ENCODE peak calls at places on chromosome X, in eight cellular contexts. B is heart left ventricle; I is H1; A is SK-N-SH; Q is CD4-positive, alpha-beta memory T cell; Y is left lung; O is uterus; V is GM23248. G is an unnamed sample.

GRCh38 chrX:115560978-115561604 is at the start of gene PLS3:
- DNase-seq in B (peak; percentile 90), O (peak; percentile 84), I (peak; percentile 46), A (peak; percentile 85), Y (peak; percentile 87), Q (no peak), V (peak; percentile 83), G (no peak)

GRCh38 chrX:989959-990510 is 222.4 kb downstream of the CRLF2 start:
- DNase-seq in Q (peak; percentile 95), O (peak; percentile 82), Y (no peak), I (no peak), V (no peak), B (peak; percentile 73), A (no peak), G (peak; percentile 93)

GRCh38 chrX:140710710-140711109 is 1.2 kb downstream of the LINC00632 start:
- DNase-seq in B (no peak), A (peak; percentile 30), V (peak; percentile 34), I (no peak), O (no peak), Y (no peak), Q (no peak), G (no peak)

GRCh38 chrX:129787336-129788055 is 7.7 kb downstream of the SASH3 start:
- DNase-seq in B (no peak), Q (no peak), Y (no peak), V (no peak), I (no peak), A (no peak), O (no peak), G (no peak)

GRCh38 chrX:23503835-23504539 is 163.3 kb upstream of the PRDX4 start:
- DNase-seq in V (peak; percentile 62), B (peak; percentile 47), Y (peak; percentile 41), I (no peak), O (no peak), Q (no peak), A (no peak), G (no peak)

GRCh38 chrX:44828008-44828605 is 15.7 kb upstream of the DUSP21 start:
- DNase-seq in B (no peak), V (peak; percentile 78), I (no peak), A (no peak), Q (no peak), O (no peak), Y (no peak), G (no peak)

GRCh38 chrX:133987188-133987587 is 1.8 kb upstream of the GPC3 start:
- DNase-seq in V (no peak), I (no peak), Q (no peak), B (no peak), Y (no peak), A (no peak), O (no peak), G (no peak)

GRCh38 chrX:151448509-151448908 is 51.5 kb downstream of the VMA21 start:
- DNase-seq in Y (no peak), V (no peak), Q (no peak), O (no peak), B (no peak), A (no peak), I (no peak), G (no peak)

GRCh38 chrX:22526339-22526738 is 253.6 kb downstream of the CBLL2 start:
- DNase-seq in B (no peak), I (no peak), O (no peak), A (no peak), V (peak; percentile 89), Q (no peak), Y (no peak), G (no peak)

GRCh38 chrX:46268429-46268828 is 276.8 kb downstream of the ZNF674 start:
- DNase-seq in B (no peak), O (no peak), Y (no peak), I (no peak), Q (no peak), A (no peak), V (peak; percentile 48), G (no peak)

GRCh38 chrX:151996329-151996728 is 21.9 kb upstream of the GABRE start:
- DNase-seq in Q (no peak), V (no peak), A (no peak), Y (no peak), B (no peak), I (no peak), O (no peak), G (no peak)

GRCh38 chrX:119760026-119760902 is 1.9 kb downstream of the SOWAHD start:
- DNase-seq in B (no peak), V (no peak), Q (no peak), Y (no peak), I (no peak), O (no peak), A (peak; percentile 5), G (no peak)

GRCh38 chrX:41119803-41120202 is 34.6 kb downstream of the USP9X start:
- DNase-seq in B (no peak), I (no peak), Q (no peak), A (no peak), Y (no peak), V (no peak), O (no peak), G (no peak)
- H3K4me1 ChIP-seq in B (peaks cover 42% of the 10 kb centered on the region), I (no peaks in the 10 kb centered on the region), Q (peaks cover 74% of the 10 kb centered on the region), A (peaks cover 6% of the 10 kb centered on the region), Y (peaks cover 58% of the 10 kb centered on the region), V (peaks cover 21% of the 10 kb centered on the region), O (no peaks in the 10 kb centered on the region), G (peaks cover 42% of the 10 kb centered on the region)

GRCh38 chrX:148961990-148962389 is 461.6 kb downstream of the AFF2 start:
- DNase-seq in Q (no peak), B (no peak), V (no peak), O (no peak), I (no peak), Y (no peak), A (no peak), G (no peak)
- H3K27ac ChIP-seq in Q (no peak overlapping the region), B (no peak overlapping the region), V (no peak overlapping the region), O (no peak overlapping the region), I (no peak overlapping the region), Y (no peak overlapping the region), A (no peak overlapping the region), G (no peak overlapping the region)

GRCh38 chrX:48957827-48958634 is 624 bp upstream of the OTUD5 start:
- DNase-seq in Q (peak; percentile 97), Y (peak; percentile 94), B (peak; percentile 97), A (peak; percentile 94), O (peak; percentile 94), V (peak; percentile 96), I (peak; percentile 88), G (peak; percentile 98)

GRCh38 chrX:48960291-48960690 is 2.9 kb upstream of the OTUD5 start:
- DNase-seq in A (no peak), Q (no peak), V (no peak), I (no peak), O (no peak), Y (no peak), B (no peak), G (no peak)

GRCh38 chrX:48958635-48959094 is 1.3 kb upstream of the OTUD5 start:
- DNase-seq in Y (no peak), Q (no peak), B (no peak), O (peak; percentile 58), I (no peak), A (no peak), V (peak; percentile 86), G (no peak)

GRCh38 chrX:48956728-48957414 is 536 bp downstream of the OTUD5 start:
- DNase-seq in O (peak; percentile 28), B (peak; percentile 17), Q (peak; percentile 58), I (no peak), V (peak; percentile 48), Y (peak; percentile 82), A (no peak), G (peak; percentile 45)

GRCh38 chrX:48957477-48957826 is at the start of gene OTUD5:
- DNase-seq in V (no peak), O (peak; percentile 68), I (no peak), Y (peak; percentile 84), A (peak; percentile 94), Q (peak; percentile 85), B (peak; percentile 62), G (peak; percentile 87)
- H3K4me1 ChIP-seq in V (peaks cover 15% of the 10 kb centered on the region), O (no peaks in the 10 kb centered on the region), I (peaks cover 4% of the 10 kb centered on the region), Y (peaks cover 48% of the 10 kb centered on the region), A (peaks cover 50% of the 10 kb centered on the region), Q (peaks cover 55% of the 10 kb centered on the region), B (peaks cover 37% of the 10 kb centered on the region), G (peaks cover 46% of the 10 kb centered on the region)

GRCh38 chrX:41796050-41796449 is 72.1 kb downstream of the GPR82 start:
- DNase-seq in Y (no peak), O (no peak), I (no peak), A (no peak), B (no peak), V (no peak), Q (no peak), G (no peak)

GRCh38 chrX:41799661-41800060 is 75.7 kb downstream of the GPR82 start:
- DNase-seq in O (no peak), Q (no peak), V (no peak), B (no peak), I (no peak), Y (no peak), A (no peak), G (no peak)

GRCh38 chrX:41796577-41796976 is 72.6 kb downstream of the GPR82 start:
- DNase-seq in A (no peak), Q (peak; percentile 2), I (no peak), O (no peak), Y (no peak), V (no peak), B (no peak), G (no peak)
- H3K27ac ChIP-seq in A (no peak overlapping the region), Q (no peak overlapping the region), I (no peak overlapping the region), O (no peak overlapping the region), Y (no peak overlapping the region), V (no peak overlapping the region), B (no peak overlapping the region), G (no peak overlapping the region)

DNA sequence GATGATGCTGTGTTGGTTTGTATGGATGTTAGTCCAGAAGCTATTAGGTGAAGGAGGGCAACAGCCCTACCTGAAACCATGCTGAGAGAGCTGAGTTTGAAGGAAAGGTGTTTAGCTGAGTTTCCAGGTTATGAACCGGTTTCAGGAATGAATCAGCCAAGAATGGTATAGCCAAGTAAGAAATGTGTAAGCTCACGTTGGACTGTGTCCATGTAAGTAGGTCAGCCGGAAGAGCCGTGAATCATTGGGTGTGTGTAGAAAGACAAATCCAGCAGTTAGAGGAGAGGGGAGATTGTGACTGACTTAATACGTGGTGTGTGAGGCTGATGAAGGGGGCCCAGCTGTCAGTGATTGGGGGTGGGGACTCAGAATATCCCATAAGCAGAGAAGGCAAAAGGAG is 77.2 kb upstream of the SPIN4 start:
- DNase-seq in Y (no peak), Q (no peak), V (peak; percentile 0), A (no peak), I (no peak), O (no peak), B (no peak), G (no peak)
- H3K4me1 ChIP-seq in Y (no peaks in the 10 kb centered on the region), Q (no peaks in the 10 kb centered on the region), V (no peaks in the 10 kb centered on the region), A (no peaks in the 10 kb centered on the region), I (no peaks in the 10 kb centered on the region), O (no peaks in the 10 kb centered on the region), B (no peaks in the 10 kb centered on the region), G (no peaks in the 10 kb centered on the region)

G was measured in CD8-positive, alpha-beta memory T cell.